ENCODE peak calls at places on chromosomes 6 and 20, in six cellular contexts. P is upper lobe of right lung, Q is lung, R is endodermal cell, W is neural progenitor cell, A is A549. D is an unnamed sample.

GRCh38 chr6:34052071-34052825 is 93.6 kb downstream of the GRM4 start:
- DNase-seq in Q (no peak), W (peak; percentile 62), A (no peak), R (no peak), P (no peak), D (no peak)

GRCh38 chr6:157267109-157267611 is 56.2 kb downstream of the TMEM242 start:
- DNase-seq in A (no peak), P (no peak), W (peak; percentile 30), R (peak; percentile 79), Q (no peak), D (no peak)

GRCh38 chr6:11366183-11366933 is 133.9 kb upstream of the NEDD9 start:
- DNase-seq in Q (no peak), A (no peak), P (no peak), R (peak; percentile 32), W (no peak), D (no peak)

GRCh38 chr6:169319561-169319960 is 65.9 kb upstream of the THBS2 start:
- DNase-seq in Q (no peak), R (no peak), P (no peak), A (no peak), W (no peak), D (peak; percentile 49)

GRCh38 chr6:24004659-24005058 is 121.4 kb upstream of the NRSN1 start:
- DNase-seq in Q (no peak), R (no peak), P (no peak), W (no peak), A (no peak), D (no peak)

GRCh38 chr20:24736131-24736843 is 212.8 kb upstream of the CST7 start:
- DNase-seq in W (no peak), Q (no peak), A (no peak), R (no peak), P (no peak), D (no peak)

GRCh38 chr6:169986848-169987498 is 235.6 kb downstream of the ERMARD start:
- DNase-seq in W (no peak), R (no peak), Q (no peak), P (peak; percentile 57), A (no peak), D (no peak)

GRCh38 chr6:116682334-116682712 is 1.3 kb downstream of the KPNA5 start:
- DNase-seq in R (no peak), A (no peak), W (peak; percentile 19), P (no peak), Q (peak; percentile 41), D (no peak)

GRCh38 chr6:1477432-1478090 is 88.2 kb downstream of the FOXF2 start:
- DNase-seq in W (no peak), P (no peak), R (peak; percentile 31), A (peak; percentile 18), Q (no peak), D (no peak)

GRCh38 chr20:13101276-13101675 is 92.5 kb downstream of the SPTLC3 start:
- DNase-seq in Q (no peak), A (no peak), W (no peak), P (no peak), R (no peak), D (no peak)

GRCh38 chr20:13355386-13355785 is 134.3 kb downstream of the ISM1 start:
- DNase-seq in Q (peak; percentile 42), W (no peak), A (no peak), R (no peak), P (no peak), D (no peak)

GRCh38 chr20:38199506-38200390 is 34.7 kb upstream of the TGM2 start:
- DNase-seq in A (no peak), Q (no peak), W (no peak), R (peak; percentile 23), P (peak; percentile 10), D (no peak)

GRCh38 chr6:165146456-165146855 is 162.9 kb downstream of the C6orf118 start:
- DNase-seq in W (peak; percentile 12), P (no peak), R (peak; percentile 54), Q (no peak), A (no peak), D (peak; percentile 96)
- H3K9me3 ChIP-seq in W (no peaks in the 10 kb centered on the region), P (no peaks in the 10 kb centered on the region), R (no peaks in the 10 kb centered on the region), Q (no peaks in the 10 kb centered on the region), A (no peaks in the 10 kb centered on the region), D (peaks cover 7% of the 10 kb centered on the region)

GRCh38 chr6:30835576-30835975 is 48.7 kb upstream of the DDR1 start:
- DNase-seq in Q (no peak), P (no peak), A (no peak), W (no peak), R (no peak), D (no peak)
- H3K27ac ChIP-seq in Q (no peak overlapping the region), P (no peak overlapping the region), A (no peak overlapping the region), W (no peak overlapping the region), R (no peak overlapping the region), D (no peak overlapping the region)

DNA sequence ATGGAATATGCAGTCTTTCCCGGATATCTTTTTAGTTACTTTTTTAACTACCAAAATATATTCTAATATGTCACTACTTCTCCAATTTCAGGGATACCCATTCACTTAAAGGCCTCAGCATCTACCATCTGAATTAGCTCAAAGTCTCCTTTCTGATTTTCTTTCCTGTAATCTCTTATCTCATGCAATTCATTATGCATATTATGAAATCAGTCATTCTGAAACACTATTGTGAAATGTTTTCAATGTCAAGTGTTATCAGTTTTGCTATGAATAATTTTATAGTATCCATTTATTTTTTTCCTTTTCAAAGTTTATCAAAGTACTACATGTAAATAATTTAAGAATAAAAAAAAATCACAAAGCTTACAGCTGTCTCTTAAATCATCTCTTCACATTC is 41.2 kb upstream of the TPBG start:
- DNase-seq in Q (no peak), A (no peak), P (no peak), R (no peak), W (no peak), D (no peak)
- H3K9me3 ChIP-seq in Q (no peaks in the 10 kb centered on the region), A (no peaks in the 10 kb centered on the region), P (no peaks in the 10 kb centered on the region), R (peaks cover under 1% of the 10 kb centered on the region), W (no peaks in the 10 kb centered on the region), D (no peaks in the 10 kb centered on the region)

DNA sequence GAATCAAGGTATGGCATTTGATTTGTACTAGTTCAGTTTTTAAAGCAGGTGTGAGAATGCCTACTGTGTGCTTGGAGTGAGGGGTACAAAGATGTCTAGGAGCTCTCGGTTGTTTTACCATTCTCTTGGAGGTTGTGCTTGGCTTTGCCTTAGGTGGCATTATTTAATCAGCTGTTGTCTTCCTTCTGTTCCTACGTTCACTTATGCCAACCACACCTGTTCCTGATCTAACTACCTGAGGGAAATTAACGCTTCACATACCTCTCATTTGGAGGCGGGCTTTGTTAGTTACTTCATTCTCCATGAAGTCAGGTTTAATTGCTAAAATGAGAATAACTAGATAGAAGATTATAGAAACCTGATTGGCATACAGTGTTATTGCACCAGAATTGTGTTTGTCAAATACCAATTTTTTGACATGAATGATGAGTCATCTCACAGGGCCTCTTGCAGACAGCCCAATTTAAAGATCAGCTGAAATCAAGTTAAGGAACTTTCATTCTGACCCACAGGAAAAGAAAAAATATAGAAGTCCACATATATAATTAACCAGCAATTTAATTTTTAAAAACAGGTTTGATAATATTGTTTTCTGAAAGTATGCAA is 24.8 kb upstream of the PBOV1 start:
- DNase-seq in R (no peak), A (no peak), Q (no peak), W (no peak), P (no peak), D (no peak)
- H3K27ac ChIP-seq in R (no peak overlapping the region), A (no peak overlapping the region), Q (no peak overlapping the region), W (no peak overlapping the region), P (no peak overlapping the region), D (peak overlapping the region; percentile 92)

GRCh38 chr20:55160996-55161395 is 685.6 kb downstream of the DOK5 start:
- DNase-seq in W (no peak), A (no peak), Q (no peak), R (no peak), P (no peak), D (no peak)

GRCh38 chr20:55160022-55160421 is 684.6 kb downstream of the DOK5 start:
- DNase-seq in A (no peak), R (no peak), Q (no peak), W (peak; percentile 11), P (no peak), D (no peak)

GRCh38 chr20:55155360-55155759 is 680.0 kb downstream of the DOK5 start:
- DNase-seq in Q (no peak), W (no peak), R (no peak), P (no peak), A (no peak), D (no peak)

GRCh38 chr20:55158446-55158845 is 683.1 kb downstream of the DOK5 start:
- DNase-seq in R (no peak), P (no peak), W (no peak), Q (no peak), A (no peak), D (no peak)

GRCh38 chr20:55159230-55159629 is 683.8 kb downstream of the DOK5 start:
- DNase-seq in W (no peak), A (no peak), P (no peak), R (no peak), Q (no peak), D (no peak)
- H3K9me3 ChIP-seq in W (no peaks in the 10 kb centered on the region), A (no peaks in the 10 kb centered on the region), P (no peaks in the 10 kb centered on the region), R (peaks cover 13% of the 10 kb centered on the region), Q (no peaks in the 10 kb centered on the region), D (no peaks in the 10 kb centered on the region)

GRCh38 chr20:57977588-57977987 is 250.9 kb downstream of the ANKRD60 start:
- DNase-seq in W (no peak), P (no peak), Q (no peak), A (no peak), R (no peak), D (no peak)
- H3K27ac ChIP-seq in W (no peak overlapping the region), P (no peak overlapping the region), Q (no peak overlapping the region), A (no peak overlapping the region), R (no peak overlapping the region), D (no peak overlapping the region)

DNA sequence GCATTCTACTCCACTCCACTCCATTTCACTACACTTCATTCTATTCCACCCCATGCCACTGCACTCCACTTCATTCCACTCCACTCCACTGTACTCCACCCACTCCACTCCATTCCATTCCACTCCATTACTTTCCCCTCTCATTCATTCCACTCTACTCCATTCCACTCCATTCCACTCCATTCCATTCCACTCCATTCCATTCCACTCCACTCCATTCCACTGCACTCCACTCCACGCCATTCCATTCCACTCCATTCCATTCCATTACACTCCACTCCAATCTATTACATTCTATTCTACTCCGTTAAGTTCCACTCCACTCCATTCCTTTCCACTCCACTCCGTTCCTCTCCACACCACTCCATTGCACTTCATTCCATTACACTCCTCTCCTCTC is 25.0 kb upstream of the DEFB125 start:
- DNase-seq in A (no peak), W (no peak), R (no peak), P (no peak), Q (no peak), D (no peak)
- H3K9me3 ChIP-seq in A (peaks cover 26% of the 10 kb centered on the region), W (no peaks in the 10 kb centered on the region), R (peaks cover 69% of the 10 kb centered on the region), P (no peaks in the 10 kb centered on the region), Q (no peaks in the 10 kb centered on the region), D (no peaks in the 10 kb centered on the region)

DNA sequence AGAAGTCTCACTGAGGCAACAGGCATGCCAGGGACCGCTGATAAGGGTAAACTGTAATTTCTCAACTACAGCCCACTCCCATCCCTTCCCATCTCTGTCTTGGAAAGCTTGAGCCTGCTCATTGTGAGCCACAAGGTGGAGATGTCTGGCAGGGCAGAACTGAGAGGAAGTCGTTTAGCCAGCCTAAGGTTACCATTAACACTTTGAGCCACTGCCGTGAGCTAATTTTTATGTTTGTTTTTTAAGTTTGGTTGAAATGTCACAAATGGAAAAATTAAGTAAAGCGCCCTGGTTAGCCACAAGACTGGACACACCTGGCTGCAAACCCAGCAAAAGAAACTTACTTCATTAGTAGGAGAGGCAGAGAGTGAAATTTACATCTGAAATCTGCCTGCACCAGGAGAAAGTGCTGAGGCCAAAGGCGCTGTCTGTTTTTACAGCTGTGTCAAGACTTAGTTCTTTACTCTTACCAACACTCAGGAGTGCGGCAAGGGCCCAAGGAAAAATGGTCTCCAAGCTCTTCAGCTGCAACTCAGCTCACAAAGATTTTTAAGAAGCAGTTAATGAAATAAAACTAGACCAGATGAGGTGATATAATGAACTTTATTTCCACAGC is 50.0 kb upstream of the FAM83C start:
- DNase-seq in Q (no peak), W (peak; percentile 27), R (peak; percentile 74), A (no peak), P (no peak), D (no peak)
- H3K27ac ChIP-seq in Q (no peak overlapping the region), W (no peak overlapping the region), R (no peak overlapping the region), A (no peak overlapping the region), P (no peak overlapping the region), D (no peak overlapping the region)

GRCh38 chr20:16179919-16180318 is 393.3 kb downstream of the KIF16B start:
- DNase-seq in P (no peak), R (no peak), W (no peak), A (no peak), Q (no peak), D (no peak)
- H3K9me3 ChIP-seq in P (no peaks in the 10 kb centered on the region), R (peaks cover 22% of the 10 kb centered on the region), W (no peaks in the 10 kb centered on the region), A (no peaks in the 10 kb centered on the region), Q (no peaks in the 10 kb centered on the region), D (no peaks in the 10 kb centered on the region)